ENCODE peak calls at places on chromosomes 7 and 10, in nine cellular contexts. A, V, N, M, I, T, L, K and C are unnamed samples.

GRCh38 chr10:124558339-124558685 is 96.7 kb downstream of the LHPP start:
- DNase-seq in N (no peak), M (no peak), A (no peak), I (no peak), V (no peak), L (no peak), T (no peak), K (no peak), C (no peak)

GRCh38 chr10:69438531-69439349 is 12.5 kb upstream of the TSPAN15 start:
- DNase-seq in V (no peak), T (peak), M (peak), A (peak), L (peak), N (no peak), K (no peak), I (no peak), C (no peak)

GRCh38 chr10:68957654-68958053 is 1.7 kb downstream of the DDX21 start:
- DNase-seq in K (no peak), T (no peak), M (no peak), I (no peak), V (no peak), N (no peak), L (no peak), A (no peak), C (no peak)

GRCh38 chr7:115059312-115059711 is 137.4 kb downstream of the MDFIC start:
- DNase-seq in L (no peak), I (no peak), N (no peak), K (no peak), V (no peak), A (no peak), T (no peak), M (no peak), C (no peak)

GRCh38 chr7:154503962-154504550 is 451.9 kb downstream of the DPP6 start:
- DNase-seq in A (peak), I (no peak), L (no peak), M (no peak), V (no peak), T (no peak), N (no peak), K (no peak), C (no peak)

GRCh38 chr10:659710-660141 is 29.7 kb downstream of the DIP2C start:
- DNase-seq in K (no peak), T (no peak), N (no peak), V (no peak), L (no peak), M (no peak), A (no peak), I (no peak), C (peak)

GRCh38 chr10:83612050-83612449 is 527.3 kb upstream of the GHITM start:
- DNase-seq in N (no peak), M (no peak), V (no peak), T (no peak), L (no peak), A (no peak), I (no peak), K (no peak), C (peak)

GRCh38 chr10:28892818-28893547 is 215.7 kb downstream of the BAMBI start:
- DNase-seq in A (no peak), T (no peak), N (no peak), M (no peak), V (no peak), L (no peak), I (no peak), K (no peak), C (no peak)

GRCh38 chr7:156116514-156116913 is 304.3 kb upstream of the SHH start:
- DNase-seq in N (no peak), T (no peak), V (peak), L (no peak), K (no peak), A (no peak), M (no peak), I (no peak), C (no peak)

GRCh38 chr7:80449841-80450240 is 62.0 kb downstream of the GNAT3 start:
- DNase-seq in V (no peak), M (no peak), N (no peak), I (no peak), T (no peak), A (no peak), L (no peak), K (no peak), C (no peak)

GRCh38 chr7:131010029-131010705 is 276.2 kb upstream of the KLF14 start:
- DNase-seq in L (no peak), T (no peak), V (no peak), N (no peak), A (no peak), M (no peak), I (no peak), K (no peak), C (no peak)

GRCh38 chr10:68826764-68827591 is at the start of gene STOX1:
- DNase-seq in V (no peak), A (peak), M (peak), I (peak), K (peak), L (peak), N (peak), T (peak), C (no peak)

GRCh38 chr10:50604823-50605222 is 18.9 kb downstream of the SGMS1 start:
- DNase-seq in N (no peak), M (no peak), T (no peak), A (no peak), K (no peak), I (no peak), L (no peak), V (no peak), C (no peak)

GRCh38 chr7:111113263-111114017 is 22.5 kb downstream of the LRRN3 start:
- DNase-seq in K (no peak), V (no peak), A (no peak), M (no peak), I (no peak), T (no peak), N (no peak), L (no peak), C (peak)

GRCh38 chr7:112238852-112239610 is 32.5 kb downstream of the ZNF277 start:
- DNase-seq in V (no peak), L (no peak), T (no peak), M (no peak), N (no peak), A (no peak), K (no peak), I (no peak), C (no peak)

GRCh38 chr10:103013398-103013797 is 95.3 kb downstream of the CNNM2 start:
- DNase-seq in K (no peak), M (no peak), L (no peak), T (no peak), V (no peak), I (no peak), N (no peak), A (no peak), C (no peak)

GRCh38 chr10:116891208-116891607 is 41.9 kb downstream of the ENO4 start:
- DNase-seq in V (no peak), A (no peak), T (peak), K (peak), M (no peak), N (peak), L (no peak), I (no peak), C (peak)

GRCh38 chr7:132380065-132380464 is 196.2 kb downstream of the PLXNA4 start:
- DNase-seq in M (no peak), N (peak), T (no peak), V (peak), K (no peak), A (no peak), L (peak), I (no peak), C (peak)

GRCh38 chr7:14551326-14551725 is 351.2 kb downstream of the DGKB start:
- DNase-seq in K (no peak), V (no peak), A (no peak), N (no peak), M (no peak), L (no peak), T (no peak), I (no peak), C (no peak)

GRCh38 chr7:23298141-23298851 is 843 bp upstream of the MALSU1 start:
- DNase-seq in V (no peak), A (no peak), N (no peak), M (no peak), T (no peak), K (no peak), L (no peak), I (no peak), C (no peak)

GRCh38 chr10:90785782-90786181 is 72.1 kb downstream of the HTR7 start:
- DNase-seq in N (no peak), M (no peak), I (no peak), V (no peak), T (no peak), A (no peak), L (no peak), K (no peak), C (no peak)

GRCh38 chr10:128278362-128278761 is 152.1 kb upstream of the MKI67 start:
- DNase-seq in L (no peak), V (no peak), I (no peak), N (no peak), A (no peak), K (no peak), T (no peak), M (no peak), C (no peak)

GRCh38 chr10:128275405-128275804 is 149.2 kb upstream of the MKI67 start:
- DNase-seq in V (no peak), L (no peak), I (no peak), T (no peak), K (no peak), N (no peak), M (no peak), A (no peak), C (no peak)

GRCh38 chr10:128277267-128277666 is 151.0 kb upstream of the MKI67 start:
- DNase-seq in N (no peak), I (no peak), T (no peak), M (no peak), L (no peak), K (no peak), V (no peak), A (no peak), C (no peak)

GRCh38 chr10:128280271-128280670 is 154.0 kb upstream of the MKI67 start:
- DNase-seq in V (no peak), K (no peak), A (no peak), I (no peak), M (no peak), N (no peak), L (no peak), T (no peak), C (no peak)

DNA sequence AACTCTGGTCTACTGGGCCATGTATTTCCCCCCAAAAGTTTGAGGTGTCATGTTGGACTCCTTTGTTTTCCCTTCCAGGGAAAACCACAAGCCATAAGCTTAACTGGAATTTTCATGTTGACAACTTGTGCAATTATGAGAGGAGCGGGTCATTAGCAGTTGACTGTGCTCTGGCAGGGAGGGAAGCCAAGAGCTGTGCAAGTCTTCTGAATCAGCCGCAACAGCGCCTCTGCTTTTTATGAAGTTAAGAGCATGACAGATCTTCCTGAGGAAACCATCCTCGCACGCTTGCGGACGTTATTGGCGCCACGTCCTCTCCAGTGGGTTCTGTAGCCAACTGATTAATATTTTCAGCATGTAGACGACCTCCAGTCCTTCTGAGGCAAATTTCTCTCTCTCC is 148.7 kb upstream of the MKI67 start:
- DNase-seq in A (no peak), M (no peak), I (no peak), T (no peak), V (peak), N (no peak), L (peak), K (no peak), C (peak)
- H3K4me3 ChIP-seq in A (no peak), M (no peak), I (no peak), T (no peak), V (no peak), N (no peak), L (peak), K (no peak), C (no peak)

GRCh38 chr7:102261451-102261850 is 25.2 kb upstream of the SH2B2 start:
- DNase-seq in T (no peak), L (no peak), M (no peak), N (no peak), K (no peak), V (no peak), A (no peak), I (no peak), C (no peak)

GRCh38 chr7:102258073-102258748 is 28.5 kb upstream of the SH2B2 start:
- DNase-seq in I (no peak), A (no peak), M (no peak), V (no peak), K (no peak), N (no peak), L (no peak), T (no peak), C (no peak)

GRCh38 chr7:102255916-102256315 is 30.8 kb upstream of the SH2B2 start:
- DNase-seq in N (no peak), T (no peak), L (no peak), K (no peak), I (no peak), M (no peak), A (no peak), V (no peak), C (no peak)

GRCh38 chr7:102260856-102261255 is 25.8 kb upstream of the SH2B2 start:
- DNase-seq in T (no peak), K (peak), A (no peak), N (peak), M (no peak), I (no peak), V (no peak), L (no peak), C (no peak)

GRCh38 chr7:102258749-102259107 is 27.9 kb upstream of the SH2B2 start:
- DNase-seq in A (no peak), N (no peak), V (no peak), K (no peak), T (no peak), I (no peak), M (no peak), L (no peak), C (no peak)
- TF ChIP-seq CTCF in A (no peak), N (no peak), V (no peak), K (no peak), T (no peak), I (no peak), M (no peak), L (no peak), C (no peak)

DNA sequence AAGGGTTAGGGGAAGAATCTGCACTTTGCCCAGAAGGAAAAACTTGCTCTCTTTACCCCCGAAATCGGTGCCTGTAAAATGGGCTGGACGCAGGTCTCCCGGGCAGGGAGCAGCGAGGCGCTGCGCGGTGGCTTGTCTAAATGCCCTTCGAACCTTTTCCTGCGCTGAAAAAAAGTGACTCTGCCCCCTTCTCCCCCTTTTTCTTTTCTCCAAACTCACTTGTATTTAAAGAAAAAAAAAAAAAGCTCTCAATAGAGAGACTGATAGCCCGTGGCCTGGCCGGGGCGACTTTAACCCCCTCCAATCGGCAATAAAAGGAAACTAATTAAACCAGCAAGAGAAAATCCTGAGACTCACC is 286 bp downstream of the SP8 start:
- DNase-seq in M (no peak), V (no peak), N (no peak), L (no peak), I (no peak), A (no peak), T (no peak), K (no peak), C (no peak)
- H3K4me3 ChIP-seq in M (peak), V (peak), N (peak), L (peak), I (peak), A (peak), T (peak), K (peak), C (no peak)

GRCh38 chr7:94893661-94894060 is 13.7 kb upstream of the PPP1R9A start:
- DNase-seq in N (no peak), M (no peak), L (no peak), V (no peak), A (no peak), K (no peak), I (no peak), T (no peak), C (no peak)

GRCh38 chr7:94888995-94889523 is 18.3 kb upstream of the PPP1R9A start:
- DNase-seq in A (no peak), M (no peak), I (no peak), T (no peak), K (no peak), L (no peak), V (no peak), N (no peak), C (no peak)

GRCh38 chr7:94882891-94883290 is 24.5 kb upstream of the PPP1R9A start:
- DNase-seq in K (no peak), M (no peak), L (no peak), I (no peak), V (no peak), N (no peak), T (no peak), A (no peak), C (no peak)

GRCh38 chr7:94883676-94884075 is 23.7 kb upstream of the PPP1R9A start:
- DNase-seq in M (no peak), I (no peak), K (no peak), N (no peak), V (no peak), L (no peak), T (no peak), A (no peak), C (no peak)

GRCh38 chr7:94888542-94888941 is 18.9 kb upstream of the PPP1R9A start:
- DNase-seq in K (no peak), A (peak), L (no peak), V (no peak), M (no peak), N (no peak), I (no peak), T (peak), C (no peak)
- TF ChIP-seq CTCF in K (no peak), A (peak), L (no peak), V (peak), M (peak), N (peak), I (no peak), T (no peak), C (no peak)

GRCh38 chr7:94129443-94130140 is 125.4 kb upstream of the BET1 start:
- DNase-seq in I (no peak), M (no peak), T (no peak), L (no peak), A (no peak), K (no peak), V (no peak), N (no peak), C (peak)
- H3K4me3 ChIP-seq in I (no peak), M (no peak), T (no peak), L (no peak), A (no peak), K (no peak), V (no peak), N (no peak), C (no peak)

DNA sequence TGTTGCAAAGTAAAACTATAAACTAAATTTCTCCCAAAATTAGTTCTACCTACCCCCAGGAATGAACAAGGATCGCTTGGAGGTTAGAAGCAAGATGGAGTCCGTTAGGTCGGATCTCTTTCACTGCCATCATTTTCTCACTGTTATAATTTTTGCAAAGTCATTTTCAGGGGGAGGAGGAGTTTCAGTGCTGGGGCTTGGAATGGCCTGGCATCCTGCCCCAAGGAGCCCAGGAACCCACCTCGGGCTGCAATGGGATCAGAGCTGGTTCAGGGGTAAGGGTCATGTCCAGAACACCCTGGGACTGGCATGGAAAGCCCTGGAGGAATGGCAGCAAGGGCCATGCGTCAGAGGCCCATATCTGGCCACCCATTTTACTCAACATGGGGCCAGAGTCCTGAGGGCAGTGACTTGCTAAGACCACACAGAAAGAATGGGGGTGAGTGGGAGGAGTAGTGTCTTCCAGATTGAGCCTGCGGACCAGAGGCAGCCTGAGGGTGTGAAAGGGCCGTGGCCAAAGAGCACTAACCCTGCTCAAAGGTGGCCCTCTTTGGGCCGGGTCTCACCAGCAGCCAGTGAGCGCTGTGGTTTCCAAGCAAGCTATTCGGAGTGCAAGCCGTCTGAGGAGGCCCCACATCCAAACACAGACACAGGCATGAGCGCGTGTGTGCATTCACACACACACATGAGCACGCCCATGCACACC is 31.8 kb downstream of the GPRIN2 start:
- DNase-seq in V (no peak), L (peak), K (peak), I (no peak), T (peak), A (peak), N (peak), M (peak), C (no peak)
- TF ChIP-seq CTCF in V (no peak), L (no peak), K (no peak), I (no peak), T (no peak), A (no peak), N (no peak), M (no peak), C (no peak)

GRCh38 chr10:35126062-35126529 is 550 bp upstream of the CREM start:
- DNase-seq in V (no peak), K (no peak), L (peak), I (no peak), M (no peak), A (no peak), N (no peak), T (no peak), C (no peak)

GRCh38 chr10:35126530-35127288 is at the start of gene CREM:
- DNase-seq in V (peak), M (peak), T (peak), N (peak), A (peak), I (peak), L (peak), K (peak), C (peak)

GRCh38 chr10:35130588-35131146 is 4.0 kb downstream of the CREM start:
- DNase-seq in N (no peak), K (no peak), L (no peak), M (no peak), T (no peak), A (no peak), V (no peak), I (no peak), C (no peak)

GRCh38 chr10:35127289-35127891 is 744 bp downstream of the CREM start:
- DNase-seq in K (peak), L (peak), I (peak), N (peak), A (no peak), V (peak), T (peak), M (peak), C (no peak)

GRCh38 chr10:35129185-35129674 is 2.6 kb downstream of the CREM start:
- DNase-seq in N (no peak), K (no peak), I (no peak), M (no peak), V (no peak), L (no peak), A (no peak), T (no peak), C (no peak)
- H3K4me3 ChIP-seq in N (peak), K (no peak), I (no peak), M (no peak), V (no peak), L (no peak), A (no peak), T (no peak), C (no peak)

DNA sequence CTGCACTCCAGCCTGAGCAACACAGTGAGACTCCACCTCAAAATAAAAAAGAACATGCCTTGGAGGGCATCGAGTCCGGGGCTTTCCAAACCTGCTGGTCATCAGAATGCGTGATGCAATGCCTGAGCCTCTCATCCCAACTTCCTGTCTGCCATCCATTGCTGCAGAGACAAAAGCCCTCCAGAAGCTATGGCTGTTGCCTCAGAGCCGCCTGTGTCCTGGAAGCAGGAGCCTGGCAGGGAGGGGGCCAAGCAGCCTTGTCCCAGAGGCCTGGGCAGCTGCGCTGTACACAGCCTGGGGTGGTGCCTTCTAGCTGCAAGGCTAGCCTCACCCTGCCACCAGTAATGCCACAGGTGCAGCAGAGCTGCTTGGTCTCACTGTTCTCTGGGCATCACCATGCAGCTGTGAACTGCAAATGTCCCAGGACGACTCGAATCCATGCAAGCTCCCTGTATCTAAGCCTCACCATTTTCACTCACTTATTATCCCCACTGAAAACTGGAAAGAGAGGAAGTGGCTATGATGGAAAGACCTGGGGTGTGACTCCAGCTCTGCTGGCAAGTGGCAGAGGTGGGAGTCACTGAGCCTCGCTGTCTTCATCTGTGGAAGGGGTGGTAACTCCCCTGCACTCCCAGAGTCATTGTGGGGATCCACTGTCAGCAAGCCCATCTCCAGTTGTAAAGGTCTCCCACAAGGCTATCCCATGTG is 7.0 kb downstream of the ALOX5 start:
- DNase-seq in N (no peak), T (no peak), L (peak), I (no peak), M (peak), K (no peak), V (peak), A (no peak), C (no peak)
- TF ChIP-seq CTCF in N (no peak), T (no peak), L (no peak), I (no peak), M (no peak), K (no peak), V (no peak), A (no peak), C (no peak)